ENCODE peak calls at places on chromosomes 6 and 20, in six cellular contexts. M, I, P, G, N and S are unnamed samples.

GRCh38 chr20:13101701-13102100 is 92.9 kb downstream of the SPTLC3 start:
- DNase-seq in M (no peak), I (no peak), P (no peak), G (no peak), N (no peak), S (no peak)

GRCh38 chr20:21166801-21167200 is 40.9 kb downstream of the KIZ start:
- DNase-seq in M (no peak), I (no peak), P (no peak), G (no peak), N (no peak), S (no peak)

GRCh38 chr20:21029356-21029755 is 76.8 kb downstream of the LINC00237 start:
- DNase-seq in M (no peak), I (no peak), P (no peak), G (no peak), N (no peak), S (no peak)

GRCh38 chr20:50470249-50470858 is 39.8 kb upstream of the PTPN1 start:
- DNase-seq in M (no peak), I (peak), P (no peak), G (no peak), N (no peak), S (no peak)

GRCh38 chr6:46528956-46529750 is 37.9 kb upstream of the RCAN2 start:
- DNase-seq in M (no peak), I (no peak), P (no peak), G (no peak), N (no peak), S (no peak)

GRCh38 chr6:130766239-130767144 is 60.7 kb upstream of the SMLR1 start:
- DNase-seq in M (no peak), I (no peak), P (no peak), G (no peak), N (no peak), S (no peak)

GRCh38 chr20:16256981-16257380 is 316.3 kb downstream of the KIF16B start:
- DNase-seq in M (no peak), I (no peak), P (no peak), G (no peak), N (no peak), S (no peak)

GRCh38 chr20:57977588-57977987 is 250.9 kb downstream of the ANKRD60 start:
- DNase-seq in M (no peak), I (no peak), P (peak), G (peak), N (no peak), S (no peak)

GRCh38 chr6:101126501-101126900 is 245.4 kb upstream of the ASCC3 start:
- DNase-seq in M (no peak), I (no peak), P (no peak), G (no peak), N (no peak), S (no peak)

GRCh38 chr20:48686238-48687096 is 141.3 kb downstream of the PREX1 start:
- DNase-seq in M (no peak), I (peak), P (no peak), G (peak), N (no peak), S (no peak)

GRCh38 chr20:19047040-19047950 is 165.1 kb upstream of the SLC24A3 start:
- DNase-seq in M (no peak), I (no peak), P (peak), G (peak), N (peak), S (no peak)

GRCh38 chr20:20277772-20278382 is 90.0 kb upstream of the INSM1 start:
- DNase-seq in M (no peak), I (no peak), P (no peak), G (no peak), N (no peak), S (no peak)

GRCh38 chr6:42142118-42142835 is at the start of gene C6orf132:
- DNase-seq in M (no peak), I (no peak), P (peak), G (peak), N (peak), S (no peak)

GRCh38 chr6:42396720-42397119 is 55.0 kb downstream of the TRERF1 start:
- DNase-seq in M (no peak), I (no peak), P (no peak), G (no peak), N (no peak), S (no peak)

GRCh38 chr6:140790109-140790508 is 1342.6 kb upstream of the GJE1 start:
- DNase-seq in M (no peak), I (no peak), P (no peak), G (no peak), N (no peak), S (no peak)

GRCh38 chr6:95581073-95581472 is 3.7 kb downstream of the MANEA start:
- DNase-seq in M (no peak), I (peak), P (no peak), G (no peak), N (no peak), S (no peak)

GRCh38 chr6:6724319-6725119 is 136.0 kb downstream of the LY86 start:
- DNase-seq in M (peak), I (peak), P (peak), G (peak), N (peak), S (no peak)

GRCh38 chr6:139711714-139712585 is 337.5 kb upstream of the CITED2 start:
- DNase-seq in M (no peak), I (peak), P (no peak), G (no peak), N (no peak), S (no peak)

GRCh38 chr6:48113130-48113529 is 2.1 kb upstream of the PTCHD4 start:
- DNase-seq in M (no peak), I (no peak), P (no peak), G (no peak), N (no peak), S (no peak)

GRCh38 chr6:83474309-83474708 is 38.0 kb upstream of the PRSS35 start:
- DNase-seq in M (no peak), I (peak), P (no peak), G (no peak), N (no peak), S (no peak)

GRCh38 chr6:41023114-41023513 is 15.9 kb downstream of the UNC5CL start:
- DNase-seq in M (no peak), I (no peak), P (no peak), G (no peak), N (no peak), S (no peak)

GRCh38 chr20:5364136-5364821 is 47.5 kb upstream of the PROKR2 start:
- DNase-seq in M (no peak), I (no peak), P (no peak), G (no peak), N (no peak), S (no peak)

GRCh38 chr6:119350202-119351004 is 842 bp upstream of the MAN1A1 start:
- DNase-seq in M (peak), I (peak), P (peak), G (peak), N (no peak), S (no peak)

GRCh38 chr20:62015445-62016288 is 50.0 kb downstream of the TAF4 start:
- DNase-seq in M (no peak), I (no peak), P (no peak), G (no peak), N (peak), S (no peak)

GRCh38 chr6:35498407-35499045 is 1.6 kb upstream of the TEAD3 start:
- DNase-seq in M (no peak), I (no peak), P (no peak), G (no peak), N (peak), S (no peak)
- TF ChIP-seq CTCF in M (no peak), I (no peak), P (no peak), G (no peak), N (no peak), S (no peak)

GRCh38 chr6:166770216-166771116 is 143.4 kb upstream of the RPS6KA2 start:
- DNase-seq in M (no peak), I (no peak), P (no peak), G (no peak), N (no peak), S (peak)
- TF ChIP-seq CTCF in M (no peak), I (peak), P (no peak), G (no peak), N (no peak), S (peak)

DNA sequence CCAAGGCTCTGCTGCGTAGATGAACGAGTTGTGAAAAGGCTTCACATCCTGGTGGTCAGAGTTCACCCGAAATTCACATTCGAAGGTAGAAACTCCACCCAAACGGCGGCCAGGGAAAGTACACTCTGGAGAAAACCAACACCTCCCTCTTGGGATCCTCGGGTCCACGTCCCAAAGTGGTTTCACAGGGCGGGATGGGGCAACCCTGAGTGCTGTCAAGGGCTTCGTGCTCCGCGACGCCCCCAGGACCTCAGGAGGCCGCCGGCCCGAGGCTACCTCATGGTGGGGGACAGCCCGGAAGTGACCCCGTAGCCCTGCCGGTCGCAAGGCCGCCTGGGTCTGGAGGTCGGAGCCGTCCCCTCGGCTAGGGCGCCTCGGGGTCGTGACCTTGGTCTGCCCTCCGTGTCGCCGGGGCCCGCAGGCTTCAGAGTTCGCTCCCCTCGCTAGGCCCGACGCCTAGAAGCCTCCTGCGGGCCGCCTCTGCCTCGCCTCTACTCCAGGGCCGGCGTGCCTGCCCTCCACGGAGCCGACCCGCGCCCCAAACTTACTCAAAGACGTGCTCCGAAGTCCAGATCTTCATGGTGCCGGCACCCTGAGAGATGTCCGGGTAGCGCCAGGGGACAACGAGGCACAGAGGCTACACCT is at the start of gene PRELID3B:
- DNase-seq in M (no peak), I (no peak), P (peak), G (peak), N (no peak), S (no peak)
- TF ChIP-seq CTCF in M (no peak), I (no peak), P (no peak), G (no peak), N (no peak), S (no peak)

GRCh38 chr6:123398072-123398471 is 238.7 kb downstream of the TRDN start:
- DNase-seq in M (no peak), I (no peak), P (no peak), G (no peak), N (no peak), S (no peak)

GRCh38 chr6:123393333-123393732 is 243.4 kb downstream of the TRDN start:
- DNase-seq in M (no peak), I (no peak), P (no peak), G (no peak), N (no peak), S (no peak)
- TF ChIP-seq CTCF in M (peak), I (no peak), P (peak), G (no peak), N (no peak), S (peak)